ENCODE peak calls at places on chromosome 15, in six cellular contexts. C is NCI-H1092 treated with DMSO at 0.1 percent for 48 hours; K is aorta; D is stimulated activated CD4-positive, alpha-beta T cell treated with anti-CD3 and anti-CD28 coated beads, TNF-alpha, amount 100 ng/mL, for 1 hour; W is mesothelial cell of epicardium; V is EL. E is an unnamed sample.

GRCh38 chr15:93566777-93567176 is 477.8 kb upstream of the RGMA start:
- DNase-seq in K (no peak), C (no peak), V (no peak), W (no peak), D (no peak), E (no peak)

GRCh38 chr15:101115318-101115886 is 136.4 kb downstream of the CHSY1 start:
- DNase-seq in V (no peak), C (no peak), K (peak), D (no peak), W (no peak), E (peak)

GRCh38 chr15:77621847-77622211 is 10.9 kb downstream of the LINGO1 start:
- DNase-seq in C (no peak), V (no peak), D (no peak), K (no peak), W (no peak), E (no peak)

GRCh38 chr15:29170496-29170895 is 99.1 kb downstream of the NSMCE3 start:
- DNase-seq in D (no peak), C (no peak), W (no peak), K (no peak), V (no peak), E (no peak)

GRCh38 chr15:99431661-99432091 is 134.1 kb upstream of the MEF2A start:
- DNase-seq in C (no peak), W (no peak), K (peak), D (no peak), V (no peak), E (peak)

GRCh38 chr15:74200394-74200793 is 2.2 kb downstream of the STRA6 start:
- DNase-seq in C (no peak), V (peak), K (peak), W (no peak), D (no peak), E (peak)

GRCh38 chr15:40110866-40111550 is 2.3 kb upstream of the BMF start:
- DNase-seq in W (no peak), K (no peak), D (no peak), V (no peak), C (no peak), E (no peak)

GRCh38 chr15:71708052-71708432 is 102.3 kb upstream of the NR2E3 start:
- DNase-seq in W (no peak), C (no peak), D (no peak), K (no peak), V (no peak), E (peak)

GRCh38 chr15:43410572-43411214 is 39.8 kb downstream of the TUBGCP4 start:
- DNase-seq in K (no peak), V (peak), W (no peak), C (no peak), D (no peak), E (no peak)

GRCh38 chr15:73571346-73571745 is 61.8 kb downstream of the NPTN start:
- DNase-seq in V (no peak), K (no peak), D (no peak), C (peak), W (no peak), E (no peak)

GRCh38 chr15:52252781-52253180 is 42.8 kb downstream of the MYO5C start:
- DNase-seq in W (no peak), D (no peak), V (peak), C (no peak), K (no peak), E (no peak)

GRCh38 chr15:88695595-88696186 is 56.9 kb downstream of the ISG20 start:
- DNase-seq in C (no peak), D (no peak), W (no peak), V (no peak), K (no peak), E (no peak)

GRCh38 chr15:31024330-31024729 is 32.9 kb upstream of the MTMR10 start:
- DNase-seq in W (peak), V (peak), C (no peak), D (no peak), K (no peak), E (no peak)

E was measured in tibial artery.